ENCODE peak calls at places on chromosomes 1 and 21, in four cellular contexts. G is fibroblast of pulmonary artery, J is trophoblast cell, V is astrocyte of the spinal cord. R is an unnamed sample.

GRCh38 chr1:186568221-186568620 is 107.3 kb upstream of the PDC start:
- DNase-seq in J (no peak), V (no peak), G (no peak), R (no peak)

GRCh38 chr1:16965486-16966067 is 14.8 kb downstream of the MFAP2 start:
- DNase-seq in V (no peak), G (no peak), J (no peak), R (no peak)

GRCh38 chr1:18480315-18481189 is at the start of gene KLHDC7A:
- DNase-seq in V (no peak), G (no peak), J (no peak), R (no peak)

GRCh38 chr1:177069489-177069888 is 95.0 kb downstream of the ASTN1 start:
- DNase-seq in J (peak; percentile 4), V (peak; percentile 8), G (no peak), R (no peak)

GRCh38 chr21:15729674-15730483 is at the start of gene USP25:
- DNase-seq in J (peak; percentile 96), G (peak; percentile 73), V (peak; percentile 58), R (peak; percentile 77)

GRCh38 chr1:161313554-161314200 is 504 bp upstream of the SDHC start:
- DNase-seq in G (no peak), J (no peak), V (no peak), R (no peak)

GRCh38 chr1:30908886-30909777 is 574 bp upstream of the SDC3 start:
- DNase-seq in V (no peak), J (peak; percentile 67), G (no peak), R (no peak)

GRCh38 chr1:200670215-200671118 is 760 bp upstream of the DDX59 start:
- DNase-seq in J (peak; percentile 68), V (peak; percentile 79), G (peak; percentile 81), R (peak; percentile 80)

GRCh38 chr1:61230523-61230922 is 148.2 kb downstream of the NFIA start:
- DNase-seq in J (no peak), V (no peak), G (no peak), R (no peak)

GRCh38 chr1:197360068-197360467 is 92.0 kb downstream of the CRB1 start:
- DNase-seq in J (no peak), V (no peak), G (peak; percentile 81), R (no peak)

GRCh38 chr1:206489980-206490534 is 17.3 kb upstream of the RASSF5 start:
- DNase-seq in J (peak; percentile 74), G (peak; percentile 81), V (peak; percentile 71), R (peak; percentile 74)

GRCh38 chr1:231279683-231280082 is 38.7 kb downstream of the GNPAT start:
- DNase-seq in G (no peak), J (no peak), V (no peak), R (no peak)

GRCh38 chr21:18298228-18298627 is 53.6 kb downstream of the CHODL start:
- DNase-seq in V (no peak), J (no peak), G (no peak), R (no peak)

GRCh38 chr21:22351076-22351475 is 1352.9 kb downstream of the NCAM2 start:
- DNase-seq in G (no peak), V (no peak), J (peak; percentile 38), R (no peak)

GRCh38 chr1:90133133-90133532 is 138.2 kb downstream of the ZNF326 start:
- DNase-seq in J (peak; percentile 38), G (peak; percentile 39), V (peak; percentile 32), R (peak; percentile 2)

GRCh38 chr1:224882264-224882663 is 47.2 kb upstream of the DNAH14 start:
- DNase-seq in G (no peak), V (no peak), J (no peak), R (no peak)

GRCh38 chr1:51453010-51453409 is 66.1 kb downstream of the EPS15 start:
- DNase-seq in V (no peak), J (no peak), G (peak; percentile 14), R (no peak)

GRCh38 chr1:28775121-28775942 is 36.6 kb upstream of the OPRD1 start:
- DNase-seq in V (peak; percentile 15), J (peak; percentile 66), G (peak; percentile 63), R (peak; percentile 87)

DNA sequence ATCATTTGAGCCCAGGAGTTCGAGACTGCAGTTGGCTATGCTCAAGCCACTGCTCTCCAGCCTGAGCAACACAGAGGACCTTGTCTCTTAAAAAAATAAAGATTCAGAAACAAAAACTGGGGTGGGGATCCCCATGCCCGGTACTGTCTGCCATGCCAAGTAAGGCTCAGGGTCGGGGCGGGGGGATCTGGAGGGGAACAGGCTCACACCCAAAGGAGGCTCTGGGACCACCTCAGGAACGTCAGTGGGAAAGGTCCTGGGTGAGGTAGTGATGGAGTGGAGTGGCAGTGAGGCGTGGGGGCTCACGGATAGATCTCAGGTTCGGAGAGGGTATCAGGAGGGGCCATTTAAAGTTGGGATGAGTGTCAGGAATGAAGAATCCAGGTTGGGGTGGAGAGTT is 765 bp upstream of the S100A4 start:
- DNase-seq in G (no peak), J (no peak), V (no peak), R (no peak)
- H3K4me3 ChIP-seq in G (no peak overlapping the region), J (no peak overlapping the region), V (no peak overlapping the region), R (peak overlapping the region; percentile 61)

GRCh38 chr1:8182034-8182761 is 135.7 kb upstream of the SLC45A1 start:
- DNase-seq in V (peak; percentile 84), G (peak; percentile 96), J (peak; percentile 90), R (peak; percentile 96)
- H3K4me3 ChIP-seq in V (no peak overlapping the region), G (peak overlapping the region; percentile 39), J (no peak overlapping the region), R (peak overlapping the region; percentile 25)

GRCh38 chr1:27598902-27599528 is 4.9 kb downstream of the AHDC1 start:
- DNase-seq in G (peak; percentile 84), J (no peak), V (peak; percentile 79), R (peak; percentile 64)

GRCh38 chr1:27599605-27600499 is 4.1 kb downstream of the AHDC1 start:
- DNase-seq in J (no peak), V (no peak), G (no peak), R (no peak)

GRCh38 chr1:27601771-27602509 is 2.0 kb downstream of the AHDC1 start:
- DNase-seq in J (peak; percentile 21), V (no peak), G (no peak), R (no peak)

GRCh38 chr1:27601321-27601770 is 2.6 kb downstream of the AHDC1 start:
- DNase-seq in J (no peak), G (no peak), V (no peak), R (no peak)

GRCh38 chr1:27600500-27601175 is 3.3 kb downstream of the AHDC1 start:
- DNase-seq in J (no peak), G (peak; percentile 58), V (no peak), R (no peak)
- H3K4me3 ChIP-seq in J (no peak overlapping the region), G (peak overlapping the region; percentile 12), V (no peak overlapping the region), R (no peak overlapping the region)

GRCh38 chr1:118117521-118117920 is 67.5 kb downstream of the SPAG17 start:
- DNase-seq in V (no peak), G (no peak), J (peak; percentile 78), R (no peak)

GRCh38 chr1:118115567-118116272 is 69.3 kb downstream of the SPAG17 start:
- DNase-seq in V (no peak), G (peak; percentile 25), J (no peak), R (no peak)

GRCh38 chr1:118118469-118118868 is 66.6 kb downstream of the SPAG17 start:
- DNase-seq in G (no peak), J (peak; percentile 77), V (no peak), R (no peak)

GRCh38 chr1:118116401-118116800 is 68.6 kb downstream of the SPAG17 start:
- DNase-seq in J (no peak), V (no peak), G (no peak), R (no peak)

GRCh38 chr1:118116909-118117308 is 68.1 kb downstream of the SPAG17 start:
- DNase-seq in V (no peak), G (no peak), J (no peak), R (no peak)
- H3K4me3 ChIP-seq in V (no peak overlapping the region), G (no peak overlapping the region), J (no peak overlapping the region), R (no peak overlapping the region)

GRCh38 chr1:33494929-33495328 is 22.5 kb downstream of the ZSCAN20 start:
- DNase-seq in G (peak; percentile 8), V (no peak), J (no peak), R (peak; percentile 1)
- H3K4me3 ChIP-seq in G (no peak overlapping the region), V (no peak overlapping the region), J (no peak overlapping the region), R (no peak overlapping the region)

GRCh38 chr1:179474713-179475112 is 101.0 kb downstream of the NPHS2 start:
- DNase-seq in V (no peak), G (no peak), J (no peak), R (no peak)
- H3K4me3 ChIP-seq in V (no peak overlapping the region), G (no peak overlapping the region), J (no peak overlapping the region), R (no peak overlapping the region)

GRCh38 chr1:63319069-63320023 is 3.0 kb upstream of the FOXD3 start:
- DNase-seq in G (no peak), J (no peak), V (no peak), R (no peak)
- H3K4me3 ChIP-seq in G (no peak overlapping the region), J (no peak overlapping the region), V (no peak overlapping the region), R (no peak overlapping the region)

DNA sequence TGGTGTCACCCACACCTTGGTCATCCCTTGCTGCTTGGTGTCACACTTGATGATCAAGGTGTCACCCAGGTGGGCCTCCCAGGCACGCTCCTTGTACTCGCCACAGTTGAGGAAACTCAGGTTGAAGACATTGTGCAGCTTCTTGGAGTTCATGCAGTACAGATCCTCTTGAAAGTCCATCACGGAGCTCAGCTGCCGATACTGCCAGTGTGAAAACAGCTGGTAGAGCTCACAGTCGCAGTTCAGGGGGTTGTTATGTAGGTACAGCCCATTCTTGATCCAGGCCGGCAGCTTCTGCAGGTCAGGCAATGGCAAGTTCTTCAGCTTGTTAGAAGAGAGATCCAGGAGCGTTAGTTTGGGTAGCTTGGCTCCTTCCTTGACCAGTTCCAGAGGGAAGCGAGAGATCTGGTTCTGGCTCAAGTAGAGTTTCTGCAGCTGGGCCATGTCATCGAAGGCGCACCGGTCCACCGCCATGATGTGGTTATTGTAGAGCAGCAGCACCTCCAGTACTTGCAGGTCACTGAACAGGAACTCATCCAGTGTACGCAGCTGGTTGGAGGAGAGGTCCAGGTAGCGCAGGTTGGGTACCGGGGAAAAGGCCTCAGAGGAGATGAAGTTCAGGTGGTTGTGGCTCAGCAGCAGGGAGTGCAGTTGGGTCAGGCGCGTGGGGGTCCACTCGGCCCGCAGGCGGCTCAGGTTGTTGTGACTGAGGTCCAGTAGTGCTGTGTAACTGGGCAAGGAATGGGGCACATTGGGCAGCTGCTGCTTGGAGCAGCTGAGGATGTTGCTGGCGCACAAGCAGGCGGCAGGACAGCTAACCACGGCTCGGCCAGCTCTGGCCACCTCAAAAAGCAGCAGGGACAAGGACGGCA is 1.3 kb downstream of the AMIGO1 start:
- DNase-seq in J (no peak), G (no peak), V (no peak), R (no peak)
- H3K4me3 ChIP-seq in J (no peak overlapping the region), G (no peak overlapping the region), V (no peak overlapping the region), R (no peak overlapping the region)

GRCh38 chr1:8165595-8166360 is 139.7 kb upstream of the ERRFI1 start:
- DNase-seq in V (no peak), J (no peak), G (no peak), R (no peak)
- H3K4me3 ChIP-seq in V (no peak overlapping the region), J (no peak overlapping the region), G (no peak overlapping the region), R (no peak overlapping the region)